ENCODE peak calls at places on chromosome 9, in eight cellular contexts. One of them, this sample, is unnamed.

GRCh38 chr9:129142115-129142514 is 30.9 kb downstream of the PTPA start:
- DNase-seq in skeletal muscle cell: no peak
- DNase-seq in RWPE1: no peak
- DNase-seq in activated T-cell treated with anti-CD3 and anti-CD28 coated beads, Interleukin-2, amount 50 U/mL, for 72 hours: no peak
- DNase-seq in prostate gland: no peak
- DNase-seq in mucosa of descending colon: no peak
- DNase-seq in SK-MEL-5: no peak
- DNase-seq in ovary: no peak
- DNase-seq in this sample: no peak

GRCh38 chr9:93419023-93419422 is 32.5 kb upstream of the FAM120A start:
- DNase-seq in mucosa of descending colon: no peak
- DNase-seq in ovary: no peak
- DNase-seq in RWPE1: no peak
- DNase-seq in SK-MEL-5: no peak
- DNase-seq in prostate gland: no peak
- DNase-seq in activated T-cell treated with anti-CD3 and anti-CD28 coated beads, Interleukin-2, amount 50 U/mL, for 72 hours: no peak
- DNase-seq in skeletal muscle cell: no peak
- DNase-seq in this sample: no peak

GRCh38 chr9:72946318-72946717 is 6.5 kb downstream of the ALDH1A1 start:
- DNase-seq in RWPE1: no peak
- DNase-seq in mucosa of descending colon: no peak
- DNase-seq in activated T-cell treated with anti-CD3 and anti-CD28 coated beads, Interleukin-2, amount 50 U/mL, for 72 hours: no peak
- DNase-seq in SK-MEL-5: no peak
- DNase-seq in prostate gland: no peak
- DNase-seq in ovary: no peak
- DNase-seq in skeletal muscle cell: no peak
- DNase-seq in this sample: no peak

GRCh38 chr9:70069734-70070133 is 26.1 kb downstream of the MAMDC2 start:
- DNase-seq in activated T-cell treated with anti-CD3 and anti-CD28 coated beads, Interleukin-2, amount 50 U/mL, for 72 hours: no peak
- DNase-seq in RWPE1: no peak
- DNase-seq in SK-MEL-5: no peak
- DNase-seq in mucosa of descending colon: no peak
- DNase-seq in skeletal muscle cell: no peak
- DNase-seq in prostate gland: no peak
- DNase-seq in ovary: no peak
- DNase-seq in this sample: peak; percentile 84

GRCh38 chr9:89715318-89715858 is 110.6 kb downstream of the GADD45G start:
- DNase-seq in RWPE1: no peak
- DNase-seq in activated T-cell treated with anti-CD3 and anti-CD28 coated beads, Interleukin-2, amount 50 U/mL, for 72 hours: no peak
- DNase-seq in skeletal muscle cell: no peak
- DNase-seq in prostate gland: no peak
- DNase-seq in SK-MEL-5: no peak
- DNase-seq in ovary: no peak
- DNase-seq in mucosa of descending colon: no peak
- DNase-seq in this sample: no peak

GRCh38 chr9:94675008-94675841 is 35.9 kb upstream of the FBP1 start:
- DNase-seq in activated T-cell treated with anti-CD3 and anti-CD28 coated beads, Interleukin-2, amount 50 U/mL, for 72 hours: no peak
- DNase-seq in skeletal muscle cell: peak; percentile 54
- DNase-seq in mucosa of descending colon: no peak
- DNase-seq in ovary: no peak
- DNase-seq in prostate gland: no peak
- DNase-seq in SK-MEL-5: no peak
- DNase-seq in RWPE1: no peak
- DNase-seq in this sample: no peak

GRCh38 chr9:110580850-110581249 is 1.3 kb upstream of the SVEP1 start:
- DNase-seq in SK-MEL-5: no peak
- DNase-seq in mucosa of descending colon: no peak
- DNase-seq in skeletal muscle cell: no peak
- DNase-seq in RWPE1: peak; percentile 82
- DNase-seq in ovary: no peak
- DNase-seq in prostate gland: no peak
- DNase-seq in activated T-cell treated with anti-CD3 and anti-CD28 coated beads, Interleukin-2, amount 50 U/mL, for 72 hours: no peak
- DNase-seq in this sample: no peak

GRCh38 chr9:97853844-97854695 is 1.0 kb downstream of the FOXE1 start:
- DNase-seq in prostate gland: no peak
- DNase-seq in skeletal muscle cell: no peak
- DNase-seq in SK-MEL-5: peak; percentile 54
- DNase-seq in activated T-cell treated with anti-CD3 and anti-CD28 coated beads, Interleukin-2, amount 50 U/mL, for 72 hours: peak; percentile 77
- DNase-seq in RWPE1: peak; percentile 45
- DNase-seq in ovary: no peak
- DNase-seq in mucosa of descending colon: no peak
- DNase-seq in this sample: no peak

GRCh38 chr9:87824886-87825285 is 57.8 kb upstream of the SPATA31E1 start:
- DNase-seq in activated T-cell treated with anti-CD3 and anti-CD28 coated beads, Interleukin-2, amount 50 U/mL, for 72 hours: no peak
- DNase-seq in SK-MEL-5: no peak
- DNase-seq in mucosa of descending colon: no peak
- DNase-seq in prostate gland: no peak
- DNase-seq in RWPE1: no peak
- DNase-seq in skeletal muscle cell: no peak
- DNase-seq in ovary: no peak
- DNase-seq in this sample: no peak

GRCh38 chr9:126874546-126875314 is 14.3 kb downstream of the ZBTB34 start:
- DNase-seq in prostate gland: no peak
- DNase-seq in skeletal muscle cell: no peak
- DNase-seq in mucosa of descending colon: no peak
- DNase-seq in RWPE1: no peak
- DNase-seq in activated T-cell treated with anti-CD3 and anti-CD28 coated beads, Interleukin-2, amount 50 U/mL, for 72 hours: no peak
- DNase-seq in ovary: no peak
- DNase-seq in SK-MEL-5: no peak
- DNase-seq in this sample: no peak

GRCh38 chr9:136906251-136906650 is 19.9 kb downstream of the TRAF2 start:
- DNase-seq in RWPE1: no peak
- DNase-seq in mucosa of descending colon: no peak
- DNase-seq in ovary: no peak
- DNase-seq in activated T-cell treated with anti-CD3 and anti-CD28 coated beads, Interleukin-2, amount 50 U/mL, for 72 hours: no peak
- DNase-seq in prostate gland: no peak
- DNase-seq in skeletal muscle cell: no peak
- DNase-seq in SK-MEL-5: peak; percentile 53
- DNase-seq in this sample: no peak

GRCh38 chr9:106862946-106863740 is at the start of gene ZNF462:
- DNase-seq in mucosa of descending colon: peak; percentile 64
- DNase-seq in SK-MEL-5: peak; percentile 74
- DNase-seq in RWPE1: peak; percentile 63
- DNase-seq in skeletal muscle cell: no peak
- DNase-seq in ovary: peak; percentile 57
- DNase-seq in activated T-cell treated with anti-CD3 and anti-CD28 coated beads, Interleukin-2, amount 50 U/mL, for 72 hours: no peak
- DNase-seq in prostate gland: peak; percentile 56
- DNase-seq in this sample: peak; percentile 73

GRCh38 chr9:128203842-128204551 is 818 bp downstream of the DNM1 start:
- DNase-seq in RWPE1: peak; percentile 57
- DNase-seq in prostate gland: no peak
- DNase-seq in ovary: peak; percentile 23
- DNase-seq in activated T-cell treated with anti-CD3 and anti-CD28 coated beads, Interleukin-2, amount 50 U/mL, for 72 hours: peak; percentile 23
- DNase-seq in skeletal muscle cell: no peak
- DNase-seq in SK-MEL-5: no peak
- DNase-seq in mucosa of descending colon: peak; percentile 56
- DNase-seq in this sample: peak; percentile 52

GRCh38 chr9:71685394-71685793 is 82.9 kb downstream of the CEMIP2 start:
- DNase-seq in RWPE1: no peak
- DNase-seq in skeletal muscle cell: no peak
- DNase-seq in prostate gland: no peak
- DNase-seq in activated T-cell treated with anti-CD3 and anti-CD28 coated beads, Interleukin-2, amount 50 U/mL, for 72 hours: peak; percentile 20
- DNase-seq in SK-MEL-5: no peak
- DNase-seq in mucosa of descending colon: no peak
- DNase-seq in ovary: no peak
- DNase-seq in this sample: no peak

GRCh38 chr9:123716339-123716738 is 213.6 kb downstream of the DENND1A start:
- DNase-seq in SK-MEL-5: no peak
- DNase-seq in skeletal muscle cell: no peak
- DNase-seq in RWPE1: no peak
- DNase-seq in prostate gland: no peak
- DNase-seq in activated T-cell treated with anti-CD3 and anti-CD28 coated beads, Interleukin-2, amount 50 U/mL, for 72 hours: no peak
- DNase-seq in ovary: no peak
- DNase-seq in mucosa of descending colon: no peak
- DNase-seq in this sample: no peak

GRCh38 chr9:36191290-36191645 is 547 bp downstream of the CLTA start:
- DNase-seq in RWPE1: peak; percentile 23
- DNase-seq in activated T-cell treated with anti-CD3 and anti-CD28 coated beads, Interleukin-2, amount 50 U/mL, for 72 hours: peak; percentile 54
- DNase-seq in SK-MEL-5: no peak
- DNase-seq in skeletal muscle cell: no peak
- DNase-seq in prostate gland: no peak
- DNase-seq in mucosa of descending colon: peak; percentile 63
- DNase-seq in ovary: no peak
- DNase-seq in this sample: no peak

GRCh38 chr9:112945620-112946208 is 55.0 kb upstream of the SLC46A2 start:
- DNase-seq in mucosa of descending colon: peak; percentile 30
- DNase-seq in prostate gland: no peak
- DNase-seq in skeletal muscle cell: no peak
- DNase-seq in SK-MEL-5: no peak
- DNase-seq in ovary: no peak
- DNase-seq in RWPE1: no peak
- DNase-seq in activated T-cell treated with anti-CD3 and anti-CD28 coated beads, Interleukin-2, amount 50 U/mL, for 72 hours: no peak
- DNase-seq in this sample: no peak

GRCh38 chr9:68705636-68706578 is 867 bp downstream of the PIP5K1B start:
- DNase-seq in activated T-cell treated with anti-CD3 and anti-CD28 coated beads, Interleukin-2, amount 50 U/mL, for 72 hours: peak; percentile 6
- DNase-seq in skeletal muscle cell: no peak
- DNase-seq in SK-MEL-5: peak; percentile 30
- DNase-seq in RWPE1: no peak
- DNase-seq in ovary: no peak
- DNase-seq in prostate gland: no peak
- DNase-seq in mucosa of descending colon: peak; percentile 73
- DNase-seq in this sample: no peak

GRCh38 chr9:91489391-91489899 is 65.8 kb upstream of the NFIL3 start:
- DNase-seq in SK-MEL-5: peak; percentile 82
- DNase-seq in prostate gland: no peak
- DNase-seq in mucosa of descending colon: no peak
- DNase-seq in skeletal muscle cell: no peak
- DNase-seq in activated T-cell treated with anti-CD3 and anti-CD28 coated beads, Interleukin-2, amount 50 U/mL, for 72 hours: peak; percentile 41
- DNase-seq in RWPE1: no peak
- DNase-seq in ovary: no peak
- DNase-seq in this sample: no peak

GRCh38 chr9:3189113-3189861 is 336.5 kb downstream of the RFX3 start:
- DNase-seq in prostate gland: no peak
- DNase-seq in SK-MEL-5: no peak
- DNase-seq in RWPE1: no peak
- DNase-seq in ovary: no peak
- DNase-seq in skeletal muscle cell: no peak
- DNase-seq in activated T-cell treated with anti-CD3 and anti-CD28 coated beads, Interleukin-2, amount 50 U/mL, for 72 hours: no peak
- DNase-seq in mucosa of descending colon: no peak
- DNase-seq in this sample: no peak

GRCh38 chr9:15693701-15694100 is 140.9 kb downstream of the CCDC171 start:
- DNase-seq in mucosa of descending colon: no peak
- DNase-seq in SK-MEL-5: no peak
- DNase-seq in skeletal muscle cell: no peak
- DNase-seq in activated T-cell treated with anti-CD3 and anti-CD28 coated beads, Interleukin-2, amount 50 U/mL, for 72 hours: no peak
- DNase-seq in ovary: no peak
- DNase-seq in prostate gland: no peak
- DNase-seq in RWPE1: no peak
- DNase-seq in this sample: no peak

GRCh38 chr9:89623925-89624420 is 19.2 kb downstream of the GADD45G start:
- DNase-seq in activated T-cell treated with anti-CD3 and anti-CD28 coated beads, Interleukin-2, amount 50 U/mL, for 72 hours: no peak
- DNase-seq in SK-MEL-5: no peak
- DNase-seq in prostate gland: peak; percentile 27
- DNase-seq in ovary: no peak
- DNase-seq in RWPE1: no peak
- DNase-seq in skeletal muscle cell: no peak
- DNase-seq in mucosa of descending colon: no peak
- DNase-seq in this sample: no peak

GRCh38 chr9:100595391-100596199 is 17.7 kb downstream of the CAVIN4 start:
- DNase-seq in ovary: no peak
- DNase-seq in prostate gland: peak; percentile 22
- DNase-seq in SK-MEL-5: peak; percentile 80
- DNase-seq in mucosa of descending colon: no peak
- DNase-seq in activated T-cell treated with anti-CD3 and anti-CD28 coated beads, Interleukin-2, amount 50 U/mL, for 72 hours: peak; percentile 39
- DNase-seq in RWPE1: peak; percentile 74
- DNase-seq in skeletal muscle cell: no peak
- DNase-seq in this sample: no peak